ENCODE peak calls at places on chromosomes 2 and 18, in four cellular contexts. P, L, H and K are unnamed samples. For H3K27me3, the result is how much of the 10 kb centered on the place peaks cover.

GRCh38 chr2:234550511-234551107 is 53.7 kb upstream of the ARL4C start:
- DNase-seq in P (peak), H (peak), L (peak), K (peak)

GRCh38 chr2:134493797-134494196 is 225.0 kb downstream of the TMEM163 start:
- DNase-seq in P (no peak), H (no peak), L (no peak), K (no peak)

GRCh38 chr2:108626993-108627392 is 92.3 kb upstream of the RANBP2 start:
- DNase-seq in P (no peak), H (no peak), L (no peak), K (no peak)

GRCh38 chr2:228771719-228772254 is 499.3 kb downstream of the PID1 start:
- DNase-seq in P (no peak), L (no peak), H (no peak), K (no peak)

GRCh38 chr18:22348521-22349316 is 69.0 kb downstream of the CTAGE1 start:
- DNase-seq in H (no peak), L (peak), P (peak), K (peak)

GRCh38 chr2:163733301-163733938 is 2.4 kb downstream of the FIGN start:
- DNase-seq in H (peak), L (no peak), P (no peak), K (no peak)

GRCh38 chr18:8794133-8794986 is 89.0 kb downstream of the MTCL1 start:
- DNase-seq in L (peak), H (no peak), P (no peak), K (no peak)

GRCh38 chr2:222750533-222750932 is 79.1 kb downstream of the MOGAT1 start:
- DNase-seq in L (no peak), P (no peak), H (no peak), K (no peak)

GRCh38 chr2:85975581-85975980 is 86.8 kb upstream of the ST3GAL5 start:
- DNase-seq in H (no peak), P (no peak), L (no peak), K (no peak)

GRCh38 chr18:79394438-79395307 is 1.1 kb upstream of the NFATC1 start:
- DNase-seq in L (no peak), P (peak), H (no peak), K (no peak)

GRCh38 chr2:218897394-218898108 is 16.9 kb downstream of the WNT10A start:
- DNase-seq in P (no peak), L (no peak), H (no peak), K (no peak)

GRCh38 chr18:74186661-74187060 is 38.3 kb downstream of the TIMM21 start:
- DNase-seq in L (no peak), H (no peak), P (no peak), K (no peak)

GRCh38 chr2:98408155-98408554 is 36.5 kb upstream of the INPP4A start:
- DNase-seq in L (no peak), H (no peak), P (no peak), K (no peak)

GRCh38 chr2:85936421-85937068 is 47.8 kb upstream of the ST3GAL5 start:
- DNase-seq in L (no peak), P (no peak), H (no peak), K (peak)

GRCh38 chr2:17752892-17753802 is 463 bp downstream of the SMC6 start:
- DNase-seq in L (peak), P (no peak), H (peak), K (no peak)

GRCh38 chr2:146721486-146721885 is 1123.3 kb upstream of the ACVR2A start:
- DNase-seq in P (no peak), H (no peak), L (peak), K (no peak)

GRCh38 chr2:73703675-73704074 is 33.5 kb downstream of the TPRKB start:
- DNase-seq in H (no peak), L (no peak), P (no peak), K (no peak)

GRCh38 chr18:44920441-44920840 is 239.8 kb downstream of the SETBP1 start:
- DNase-seq in H (no peak), P (no peak), L (no peak), K (no peak)

GRCh38 chr2:52594036-52594435 is 1173.6 kb upstream of the CHAC2 start:
- DNase-seq in H (no peak), L (no peak), P (no peak), K (no peak)

GRCh38 chr18:75267643-75268184 is 57.1 kb downstream of the TSHZ1 start:
- DNase-seq in H (no peak), P (no peak), L (no peak), K (no peak)

GRCh38 chr2:8583400-8584173 is 98.3 kb upstream of the ID2 start:
- DNase-seq in P (peak), L (no peak), H (peak), K (peak)

GRCh38 chr2:145845207-145845894 is 1325.4 kb upstream of the ZEB2 start:
- DNase-seq in P (no peak), H (no peak), L (peak), K (no peak)

GRCh38 chr18:30925795-30926194 is 116.7 kb downstream of the DSC3 start:
- DNase-seq in H (no peak), P (no peak), L (no peak), K (no peak)

GRCh38 chr2:73249636-73250035 is 15.5 kb downstream of the CCT7 start:
- DNase-seq in H (no peak), P (no peak), L (no peak), K (no peak)

GRCh38 chr2:63723709-63724108 is 118.0 kb upstream of the UGP2 start:
- DNase-seq in L (no peak), P (no peak), H (no peak), K (no peak)

GRCh38 chr2:235675678-235676535 is 182.1 kb downstream of the AGAP1 start:
- DNase-seq in L (peak), P (no peak), H (no peak), K (no peak)

GRCh38 chr2:42359304-42359749 is 1.7 kb downstream of the COX7A2L start:
- DNase-seq in H (no peak), L (peak), P (no peak), K (no peak)

GRCh38 chr2:61109291-61109690 is 43.6 kb downstream of the SANBR start:
- DNase-seq in H (no peak), L (peak), P (no peak), K (no peak)

GRCh38 chr2:162824319-162824718 is 14.2 kb downstream of the KCNH7 start:
- DNase-seq in L (no peak), H (no peak), P (no peak), K (no peak)

GRCh38 chr2:61853086-61853847 is 593 bp downstream of the FAM161A start:
- DNase-seq in L (peak), P (peak), H (peak), K (no peak)

GRCh38 chr2:70708376-70709199 is 59.4 kb downstream of the ADD2 start:
- DNase-seq in L (no peak), H (no peak), P (no peak), K (no peak)

GRCh38 chr2:121360566-121361300 is 75.7 kb upstream of the TFCP2L1 start:
- DNase-seq in H (no peak), P (peak), L (peak), K (peak)

GRCh38 chr2:198321522-198322088 is 517.2 kb downstream of the PLCL1 start:
- DNase-seq in H (no peak), P (no peak), L (no peak), K (no peak)

GRCh38 chr2:225027061-225027762 is 15.1 kb downstream of the DOCK10 start:
- DNase-seq in P (no peak), H (no peak), L (no peak), K (no peak)

GRCh38 chr2:177264209-177264538 is 353 bp downstream of the NFE2L2 start:
- DNase-seq in L (no peak), P (no peak), H (no peak), K (peak)

GRCh38 chr2:100813527-100813926 is 6.4 kb upstream of the NPAS2 start:
- DNase-seq in H (no peak), P (no peak), L (no peak), K (no peak)

GRCh38 chr2:66574701-66575624 is 140.0 kb downstream of the MEIS1 start:
- DNase-seq in L (peak), P (peak), H (peak), K (no peak)
- TF ChIP-seq CTCF in L (peak), P (peak), H (peak), K (peak)

GRCh38 chr18:34787931-34788532 is 77.9 kb downstream of the DTNA start:
- DNase-seq in P (no peak), L (peak), H (peak), K (no peak)

GRCh38 chr18:34780856-34781255 is 70.8 kb downstream of the DTNA start:
- DNase-seq in L (no peak), P (no peak), H (no peak), K (no peak)

DNA sequence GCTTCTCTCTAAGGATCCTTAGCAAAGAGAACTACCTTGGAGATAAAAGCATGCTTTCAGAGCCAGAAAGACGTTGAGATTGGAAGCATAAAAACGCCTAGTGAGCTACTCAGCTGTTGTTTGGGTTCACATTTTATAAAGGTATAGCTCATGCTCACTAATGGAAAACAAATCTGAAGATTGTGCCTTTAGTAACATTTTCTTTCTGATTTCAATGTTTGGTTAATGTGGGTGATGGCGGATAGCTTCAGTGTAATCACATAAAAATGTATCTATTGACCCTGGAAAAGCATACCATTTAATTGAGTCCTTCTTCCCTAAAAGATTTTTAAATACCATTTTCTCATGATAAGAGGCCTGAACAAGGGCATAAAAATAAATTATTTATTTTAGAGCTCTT is 73.4 kb downstream of the DTNA start:
- DNase-seq in H (no peak), L (no peak), P (no peak), K (no peak)
- H3K27me3 ChIP-seq in H (under half), L (under half), P (under half), K (under half)

GRCh38 chr2:71922501-71923142 is 225.0 kb downstream of the CYP26B1 start:
- DNase-seq in L (no peak), P (no peak), H (no peak), K (no peak)

GRCh38 chr2:71923143-71923525 is 224.5 kb downstream of the CYP26B1 start:
- DNase-seq in P (no peak), L (no peak), H (no peak), K (no peak)

GRCh38 chr2:71922091-71922490 is 225.6 kb downstream of the CYP26B1 start:
- DNase-seq in H (no peak), L (no peak), P (no peak), K (no peak)

GRCh38 chr2:71925268-71926097 is 222.2 kb downstream of the CYP26B1 start:
- DNase-seq in H (no peak), P (no peak), L (peak), K (no peak)

GRCh38 chr2:71923887-71924533 is 223.7 kb downstream of the CYP26B1 start:
- DNase-seq in P (no peak), H (peak), L (peak), K (no peak)
- TF ChIP-seq CTCF in P (peak), H (peak), L (peak), K (peak)

GRCh38 chr2:39636306-39636705 is 29.4 kb upstream of the TMEM178A start:
- DNase-seq in L (no peak), H (no peak), P (no peak), K (no peak)
- H3K27me3 ChIP-seq in L (under half), H (under half), P (under half), K (under half)

DNA sequence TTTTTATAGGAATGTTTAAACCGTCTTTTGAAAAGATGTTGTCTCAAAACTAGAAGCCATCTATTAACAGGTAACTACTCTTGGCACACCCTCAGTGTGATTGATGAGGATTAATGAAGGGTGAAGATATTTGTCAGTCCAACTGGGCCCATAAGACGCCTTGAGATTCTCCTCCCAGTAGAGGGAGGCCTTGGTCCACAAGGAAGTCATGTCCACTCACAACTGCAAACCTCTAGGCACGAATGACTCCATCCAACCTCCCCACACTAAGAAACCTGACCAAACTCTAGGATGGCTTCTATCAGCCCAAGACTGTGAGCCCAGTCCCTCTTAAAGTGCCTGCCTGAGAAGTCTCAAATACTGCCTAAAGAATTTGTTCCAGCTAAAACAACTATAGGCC is 19.2 kb upstream of the GRP start:
- DNase-seq in P (no peak), L (peak), H (no peak), K (no peak)
- TF ChIP-seq CTCF in P (no peak), L (peak), H (no peak), K (no peak)

GRCh38 chr2:75547345-75548035 is 13.2 kb downstream of the EVA1A start:
- DNase-seq in L (no peak), H (no peak), P (no peak), K (no peak)

GRCh38 chr2:75545387-75545786 is 15.4 kb downstream of the EVA1A start:
- DNase-seq in L (no peak), H (no peak), P (no peak), K (no peak)

GRCh38 chr2:75543446-75543845 is 17.3 kb downstream of the EVA1A start:
- DNase-seq in P (no peak), H (no peak), L (no peak), K (no peak)

GRCh38 chr2:75548036-75548573 is 12.6 kb downstream of the EVA1A start:
- DNase-seq in L (no peak), P (no peak), H (no peak), K (no peak)

GRCh38 chr2:75545917-75546316 is 14.8 kb downstream of the EVA1A start:
- DNase-seq in L (no peak), H (no peak), P (no peak), K (no peak)
- H3K27me3 ChIP-seq in L (under half), H (under half), P (under half), K (under half)